ENCODE peak calls at places on chromosomes 1 and 21, in eight cellular contexts. One of them, this sample, is unnamed.

GRCh38 chr1:94992161-94992560 is 65.3 kb upstream of the CNN3 start:
- DNase-seq in K562: no peak
- DNase-seq in GM12878: no peak
- DNase-seq in HepG2: no peak
- DNase-seq in IMR-90: no peak
- DNase-seq in HCT116: no peak
- DNase-seq in A549: no peak
- DNase-seq in H1: no peak
- DNase-seq in this sample: no peak

GRCh38 chr1:61424382-61424781 is 300.6 kb downstream of the TM2D1 start:
- DNase-seq in IMR-90: no peak
- DNase-seq in HepG2: no peak
- DNase-seq in A549: no peak
- DNase-seq in HCT116: peak; percentile 10
- DNase-seq in H1: no peak
- DNase-seq in GM12878: no peak
- DNase-seq in K562: no peak
- DNase-seq in this sample: no peak

GRCh38 chr1:152035406-152036315 is 1.1 kb downstream of the S100A11 start:
- DNase-seq in H1: no peak
- DNase-seq in HCT116: no peak
- DNase-seq in IMR-90: no peak
- DNase-seq in HepG2: no peak
- DNase-seq in GM12878: no peak
- DNase-seq in K562: peak; percentile 43
- DNase-seq in A549: peak; percentile 59
- DNase-seq in this sample: no peak

GRCh38 chr1:201085902-201086735 is 26.1 kb downstream of the CACNA1S start:
- DNase-seq in IMR-90: peak; percentile 33
- DNase-seq in GM12878: no peak
- DNase-seq in H1: peak; percentile 81
- DNase-seq in A549: peak; percentile 93
- DNase-seq in HepG2: peak; percentile 36
- DNase-seq in HCT116: peak; percentile 51
- DNase-seq in K562: peak; percentile 72
- DNase-seq in this sample: peak; percentile 60

GRCh38 chr1:45097944-45098343 is 85.9 kb downstream of the UROD start:
- DNase-seq in HCT116: no peak
- DNase-seq in K562: no peak
- DNase-seq in GM12878: no peak
- DNase-seq in IMR-90: no peak
- DNase-seq in A549: no peak
- DNase-seq in H1: no peak
- DNase-seq in HepG2: peak; percentile 58
- DNase-seq in this sample: no peak

GRCh38 chr21:41888749-41889376 is 9.7 kb upstream of the PRDM15 start:
- DNase-seq in IMR-90: no peak
- DNase-seq in HCT116: no peak
- DNase-seq in HepG2: no peak
- DNase-seq in H1: no peak
- DNase-seq in A549: no peak
- DNase-seq in K562: no peak
- DNase-seq in GM12878: no peak
- DNase-seq in this sample: no peak

GRCh38 chr1:159918041-159918917 is 7.0 kb downstream of the TAGLN2 start:
- DNase-seq in HepG2: no peak
- DNase-seq in H1: no peak
- DNase-seq in HCT116: no peak
- DNase-seq in GM12878: no peak
- DNase-seq in IMR-90: peak; percentile 67
- DNase-seq in A549: no peak
- DNase-seq in K562: no peak
- DNase-seq in this sample: no peak

GRCh38 chr1:25675729-25676476 is 59.3 kb downstream of the MAN1C1 start:
- DNase-seq in K562: no peak
- DNase-seq in GM12878: peak; percentile 93
- DNase-seq in IMR-90: no peak
- DNase-seq in HepG2: no peak
- DNase-seq in A549: no peak
- DNase-seq in H1: no peak
- DNase-seq in HCT116: no peak
- DNase-seq in this sample: no peak

GRCh38 chr21:31520506-31521163 is 138.9 kb upstream of the SOD1 start:
- DNase-seq in IMR-90: peak; percentile 19
- DNase-seq in GM12878: no peak
- DNase-seq in A549: no peak
- DNase-seq in H1: no peak
- DNase-seq in K562: no peak
- DNase-seq in HCT116: no peak
- DNase-seq in HepG2: no peak
- DNase-seq in this sample: no peak

GRCh38 chr1:182392045-182393028 is 747 bp upstream of the GLUL start:
- DNase-seq in GM12878: no peak
- DNase-seq in H1: no peak
- DNase-seq in A549: no peak
- DNase-seq in HCT116: no peak
- DNase-seq in HepG2: no peak
- DNase-seq in K562: no peak
- DNase-seq in IMR-90: peak; percentile 9
- DNase-seq in this sample: no peak

GRCh38 chr1:184463680-184464079 is 76.9 kb downstream of the C1orf21 start:
- DNase-seq in K562: no peak
- DNase-seq in HepG2: no peak
- DNase-seq in A549: no peak
- DNase-seq in GM12878: no peak
- DNase-seq in IMR-90: no peak
- DNase-seq in H1: no peak
- DNase-seq in HCT116: no peak
- DNase-seq in this sample: no peak

GRCh38 chr1:184467295-184467694 is 80.5 kb downstream of the C1orf21 start:
- DNase-seq in IMR-90: no peak
- DNase-seq in H1: no peak
- DNase-seq in HepG2: no peak
- DNase-seq in K562: no peak
- DNase-seq in GM12878: no peak
- DNase-seq in HCT116: no peak
- DNase-seq in A549: no peak
- DNase-seq in this sample: no peak

GRCh38 chr1:184464757-184465156 is 77.9 kb downstream of the C1orf21 start:
- DNase-seq in IMR-90: no peak
- DNase-seq in GM12878: no peak
- DNase-seq in HepG2: no peak
- DNase-seq in HCT116: no peak
- DNase-seq in K562: no peak
- DNase-seq in H1: no peak
- DNase-seq in A549: no peak
- DNase-seq in this sample: no peak

GRCh38 chr1:184462990-184463389 is 76.2 kb downstream of the C1orf21 start:
- DNase-seq in HepG2: no peak
- DNase-seq in GM12878: no peak
- DNase-seq in H1: no peak
- DNase-seq in A549: no peak
- DNase-seq in IMR-90: no peak
- DNase-seq in HCT116: no peak
- DNase-seq in K562: no peak
- DNase-seq in this sample: no peak

GRCh38 chr1:184465489-184466146 is 78.8 kb downstream of the C1orf21 start:
- DNase-seq in H1: no peak
- DNase-seq in GM12878: no peak
- DNase-seq in K562: peak; percentile 15
- DNase-seq in IMR-90: no peak
- DNase-seq in HCT116: no peak
- DNase-seq in A549: no peak
- DNase-seq in HepG2: no peak
- DNase-seq in this sample: no peak
- TF ChIP-seq RAD21 in H1: peak; percentile 71
- TF ChIP-seq RAD21 in GM12878: no peak
- TF ChIP-seq RAD21 in K562: peak; percentile 63
- TF ChIP-seq RAD21 in IMR-90: no peak
- TF ChIP-seq RAD21 in HCT116: no peak
- TF ChIP-seq RAD21 in A549: no peak
- TF ChIP-seq RAD21 in HepG2: no peak
- TF ChIP-seq RAD21 in this sample: no peak

GRCh38 chr1:233376711-233377110 is 49.2 kb downstream of the MAP3K21 start:
- DNase-seq in A549: no peak
- DNase-seq in K562: no peak
- DNase-seq in HepG2: no peak
- DNase-seq in HCT116: no peak
- DNase-seq in IMR-90: no peak
- DNase-seq in GM12878: no peak
- DNase-seq in H1: no peak
- DNase-seq in this sample: no peak

GRCh38 chr1:233368784-233369120 is 41.2 kb downstream of the MAP3K21 start:
- DNase-seq in HepG2: no peak
- DNase-seq in GM12878: no peak
- DNase-seq in IMR-90: no peak
- DNase-seq in K562: no peak
- DNase-seq in A549: no peak
- DNase-seq in H1: no peak
- DNase-seq in HCT116: no peak
- DNase-seq in this sample: no peak

GRCh38 chr1:233372218-233373125 is 44.9 kb downstream of the MAP3K21 start:
- DNase-seq in IMR-90: no peak
- DNase-seq in K562: no peak
- DNase-seq in HepG2: no peak
- DNase-seq in HCT116: no peak
- DNase-seq in GM12878: no peak
- DNase-seq in A549: no peak
- DNase-seq in H1: no peak
- DNase-seq in this sample: no peak

GRCh38 chr1:233375653-233376052 is 48.1 kb downstream of the MAP3K21 start:
- DNase-seq in GM12878: no peak
- DNase-seq in K562: no peak
- DNase-seq in HCT116: no peak
- DNase-seq in H1: no peak
- DNase-seq in HepG2: no peak
- DNase-seq in A549: no peak
- DNase-seq in IMR-90: no peak
- DNase-seq in this sample: no peak

DNA sequence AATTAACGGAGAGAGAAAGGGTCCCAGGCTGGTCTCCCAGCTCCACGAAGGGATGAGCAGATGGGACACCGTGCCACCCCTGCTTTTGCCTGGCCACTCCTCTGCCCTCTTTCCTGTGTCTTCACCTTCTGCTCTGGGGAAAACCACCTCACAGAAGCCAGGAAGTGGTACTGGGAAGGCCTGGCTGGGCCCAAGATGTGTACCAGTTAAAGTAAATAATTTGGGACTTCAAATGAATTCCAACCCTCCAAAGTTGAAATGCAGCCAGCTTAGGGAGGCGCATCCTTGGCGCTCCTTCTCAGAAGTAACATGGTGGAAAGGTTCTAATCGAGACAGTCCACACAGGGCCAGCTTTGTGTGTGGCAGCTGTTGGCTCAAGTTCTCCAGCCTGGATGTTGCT is 45.7 kb downstream of the MAP3K21 start:
- DNase-seq in HCT116: no peak
- DNase-seq in IMR-90: no peak
- DNase-seq in A549: no peak
- DNase-seq in H1: no peak
- DNase-seq in GM12878: no peak
- DNase-seq in K562: no peak
- DNase-seq in HepG2: no peak
- DNase-seq in this sample: no peak
- TF ChIP-seq RAD21 in HCT116: no peak
- TF ChIP-seq RAD21 in IMR-90: no peak
- TF ChIP-seq RAD21 in A549: no peak
- TF ChIP-seq RAD21 in H1: no peak
- TF ChIP-seq RAD21 in GM12878: no peak
- TF ChIP-seq RAD21 in K562: no peak
- TF ChIP-seq RAD21 in HepG2: no peak
- TF ChIP-seq RAD21 in this sample: no peak

GRCh38 chr1:1170215-1170890 is 3.3 kb upstream of the TTLL10 start:
- DNase-seq in HCT116: no peak
- DNase-seq in GM12878: no peak
- DNase-seq in IMR-90: no peak
- DNase-seq in H1: peak; percentile 51
- DNase-seq in K562: peak; percentile 12
- DNase-seq in HepG2: no peak
- DNase-seq in A549: no peak
- DNase-seq in this sample: no peak
- TF ChIP-seq RAD21 in HCT116: no peak
- TF ChIP-seq RAD21 in GM12878: no peak
- TF ChIP-seq RAD21 in IMR-90: no peak
- TF ChIP-seq RAD21 in H1: no peak
- TF ChIP-seq RAD21 in K562: no peak
- TF ChIP-seq RAD21 in HepG2: no peak
- TF ChIP-seq RAD21 in A549: no peak
- TF ChIP-seq RAD21 in this sample: no peak

DNA sequence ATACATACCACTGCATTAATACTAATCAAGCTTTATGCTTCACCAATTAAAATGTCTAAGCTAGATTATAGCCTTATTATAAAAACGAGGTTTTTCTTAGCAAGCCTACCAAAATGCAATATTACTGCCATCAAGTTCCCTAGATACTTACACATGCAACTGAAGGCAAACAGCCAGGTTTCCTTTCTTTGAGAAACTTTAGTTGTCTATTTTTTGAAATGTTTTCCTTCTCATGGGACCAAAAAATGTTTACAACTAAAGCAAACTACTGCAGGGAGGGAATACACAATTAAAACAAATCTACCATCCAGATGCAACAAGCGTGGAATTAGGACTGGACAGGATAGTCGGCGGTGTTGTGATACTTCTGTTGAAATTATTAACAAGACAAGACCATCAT is 1.3 kb downstream of the ZNF644 start:
- DNase-seq in IMR-90: peak; percentile 19
- DNase-seq in H1: no peak
- DNase-seq in HepG2: no peak
- DNase-seq in HCT116: no peak
- DNase-seq in K562: no peak
- DNase-seq in GM12878: no peak
- DNase-seq in A549: no peak
- DNase-seq in this sample: no peak
- TF ChIP-seq RAD21 in IMR-90: no peak
- TF ChIP-seq RAD21 in H1: no peak
- TF ChIP-seq RAD21 in HepG2: no peak
- TF ChIP-seq RAD21 in HCT116: no peak
- TF ChIP-seq RAD21 in K562: no peak
- TF ChIP-seq RAD21 in GM12878: no peak
- TF ChIP-seq RAD21 in A549: no peak
- TF ChIP-seq RAD21 in this sample: no peak

GRCh38 chr1:52662645-52663313 is 29.8 kb downstream of the SHISAL2A start:
- DNase-seq in GM12878: no peak
- DNase-seq in HCT116: peak; percentile 31
- DNase-seq in K562: no peak
- DNase-seq in A549: peak; percentile 55
- DNase-seq in H1: peak; percentile 75
- DNase-seq in IMR-90: peak; percentile 52
- DNase-seq in HepG2: peak; percentile 57
- DNase-seq in this sample: peak; percentile 40
- TF ChIP-seq RAD21 in GM12878: no peak
- TF ChIP-seq RAD21 in HCT116: no peak
- TF ChIP-seq RAD21 in K562: no peak
- TF ChIP-seq RAD21 in A549: peak; percentile 5
- TF ChIP-seq RAD21 in H1: no peak
- TF ChIP-seq RAD21 in IMR-90: no peak
- TF ChIP-seq RAD21 in HepG2: no peak
- TF ChIP-seq RAD21 in this sample: no peak

GRCh38 chr1:232014941-232015340 is 388.4 kb downstream of the DISC1 start:
- DNase-seq in HCT116: no peak
- DNase-seq in A549: no peak
- DNase-seq in H1: no peak
- DNase-seq in IMR-90: no peak
- DNase-seq in GM12878: no peak
- DNase-seq in HepG2: no peak
- DNase-seq in K562: no peak
- DNase-seq in this sample: no peak
- TF ChIP-seq RAD21 in HCT116: no peak
- TF ChIP-seq RAD21 in A549: no peak
- TF ChIP-seq RAD21 in H1: no peak
- TF ChIP-seq RAD21 in IMR-90: no peak
- TF ChIP-seq RAD21 in GM12878: no peak
- TF ChIP-seq RAD21 in HepG2: no peak
- TF ChIP-seq RAD21 in K562: no peak
- TF ChIP-seq RAD21 in this sample: no peak

This sample was measured in SK-N-SH.